ENCODE peak calls at places on chromosomes 11 and 22, in seven cellular contexts. One of them, this sample, is unnamed.

GRCh38 chr11:2933376-2934056 is 4.3 kb upstream of the PHLDA2 start:
- DNase-seq in cerebellar cortex: no peak
- DNase-seq in CD4-positive, alpha-beta T cell: no peak
- DNase-seq in A172: peak; percentile 97
- DNase-seq in central memory CD4-positive, alpha-beta T cell: peak; percentile 58
- DNase-seq in substantia nigra: no peak
- DNase-seq in aorta: peak; percentile 95
- DNase-seq in this sample: no peak

GRCh38 chr11:111819161-111820058 is 52.0 kb downstream of the ALG9 start:
- DNase-seq in cerebellar cortex: no peak
- DNase-seq in CD4-positive, alpha-beta T cell: no peak
- DNase-seq in A172: no peak
- DNase-seq in central memory CD4-positive, alpha-beta T cell: no peak
- DNase-seq in substantia nigra: no peak
- DNase-seq in aorta: no peak
- DNase-seq in this sample: peak; percentile 51

GRCh38 chr11:12655842-12656241 is 18.4 kb upstream of the TEAD1 start:
- DNase-seq in cerebellar cortex: no peak
- DNase-seq in CD4-positive, alpha-beta T cell: no peak
- DNase-seq in A172: no peak
- DNase-seq in central memory CD4-positive, alpha-beta T cell: no peak
- DNase-seq in substantia nigra: no peak
- DNase-seq in aorta: no peak
- DNase-seq in this sample: no peak

GRCh38 chr22:45268167-45268957 is 16.4 kb upstream of the UPK3A start:
- DNase-seq in cerebellar cortex: peak; percentile 69
- DNase-seq in CD4-positive, alpha-beta T cell: no peak
- DNase-seq in A172: no peak
- DNase-seq in central memory CD4-positive, alpha-beta T cell: no peak
- DNase-seq in substantia nigra: peak; percentile 56
- DNase-seq in aorta: peak; percentile 80
- DNase-seq in this sample: peak; percentile 40

GRCh38 chr11:3861698-3862097 is 6.2 kb downstream of the STIM1 start:
- DNase-seq in cerebellar cortex: no peak
- DNase-seq in CD4-positive, alpha-beta T cell: no peak
- DNase-seq in A172: no peak
- DNase-seq in central memory CD4-positive, alpha-beta T cell: no peak
- DNase-seq in substantia nigra: no peak
- DNase-seq in aorta: no peak
- DNase-seq in this sample: no peak

GRCh38 chr11:4991066-4991465 is 3.6 kb upstream of the OR51L1 start:
- DNase-seq in cerebellar cortex: no peak
- DNase-seq in CD4-positive, alpha-beta T cell: no peak
- DNase-seq in A172: no peak
- DNase-seq in central memory CD4-positive, alpha-beta T cell: no peak
- DNase-seq in substantia nigra: no peak
- DNase-seq in aorta: no peak
- DNase-seq in this sample: no peak

GRCh38 chr11:71504526-71504925 is 22.5 kb upstream of the KRTAP5-7 start:
- DNase-seq in cerebellar cortex: no peak
- DNase-seq in CD4-positive, alpha-beta T cell: no peak
- DNase-seq in A172: no peak
- DNase-seq in central memory CD4-positive, alpha-beta T cell: no peak
- DNase-seq in substantia nigra: no peak
- DNase-seq in aorta: no peak
- DNase-seq in this sample: no peak

GRCh38 chr11:61785837-61786402 is 6.5 kb downstream of the TMEM258 start:
- DNase-seq in cerebellar cortex: no peak
- DNase-seq in CD4-positive, alpha-beta T cell: no peak
- DNase-seq in A172: no peak
- DNase-seq in central memory CD4-positive, alpha-beta T cell: no peak
- DNase-seq in substantia nigra: no peak
- DNase-seq in aorta: no peak
- DNase-seq in this sample: no peak

GRCh38 chr11:75637998-75638397 is 30.8 kb downstream of the MAP6 start:
- DNase-seq in cerebellar cortex: no peak
- DNase-seq in CD4-positive, alpha-beta T cell: no peak
- DNase-seq in A172: no peak
- DNase-seq in central memory CD4-positive, alpha-beta T cell: no peak
- DNase-seq in substantia nigra: no peak
- DNase-seq in aorta: no peak
- DNase-seq in this sample: no peak

GRCh38 chr11:95715777-95716241 is 73.8 kb downstream of the FAM76B start:
- DNase-seq in cerebellar cortex: no peak
- DNase-seq in CD4-positive, alpha-beta T cell: peak; percentile 28
- DNase-seq in A172: peak; percentile 13
- DNase-seq in central memory CD4-positive, alpha-beta T cell: no peak
- DNase-seq in substantia nigra: no peak
- DNase-seq in aorta: no peak
- DNase-seq in this sample: no peak

GRCh38 chr11:69388661-69389060 is 92.8 kb upstream of the LINC01488 start:
- DNase-seq in cerebellar cortex: no peak
- DNase-seq in CD4-positive, alpha-beta T cell: no peak
- DNase-seq in A172: no peak
- DNase-seq in central memory CD4-positive, alpha-beta T cell: no peak
- DNase-seq in substantia nigra: no peak
- DNase-seq in aorta: no peak
- DNase-seq in this sample: no peak

GRCh38 chr22:40853330-40853729 is 3.1 kb downstream of the ST13 start:
- DNase-seq in cerebellar cortex: no peak
- DNase-seq in CD4-positive, alpha-beta T cell: no peak
- DNase-seq in A172: no peak
- DNase-seq in central memory CD4-positive, alpha-beta T cell: no peak
- DNase-seq in substantia nigra: no peak
- DNase-seq in aorta: no peak
- DNase-seq in this sample: no peak

GRCh38 chr11:131973017-131973416 is 602.6 kb downstream of the NTM start:
- DNase-seq in cerebellar cortex: peak; percentile 45
- DNase-seq in CD4-positive, alpha-beta T cell: no peak
- DNase-seq in A172: no peak
- DNase-seq in central memory CD4-positive, alpha-beta T cell: no peak
- DNase-seq in substantia nigra: no peak
- DNase-seq in aorta: no peak
- DNase-seq in this sample: no peak

GRCh38 chr22:41366323-41367014 is 15.3 kb upstream of the TEF start:
- DNase-seq in cerebellar cortex: no peak
- DNase-seq in CD4-positive, alpha-beta T cell: no peak
- DNase-seq in A172: no peak
- DNase-seq in central memory CD4-positive, alpha-beta T cell: no peak
- DNase-seq in substantia nigra: no peak
- DNase-seq in aorta: no peak
- DNase-seq in this sample: no peak

GRCh38 chr22:36775589-36775965 is 342 bp downstream of the IFT27 start:
- DNase-seq in cerebellar cortex: peak; percentile 57
- DNase-seq in CD4-positive, alpha-beta T cell: peak; percentile 27
- DNase-seq in A172: no peak
- DNase-seq in central memory CD4-positive, alpha-beta T cell: peak; percentile 47
- DNase-seq in substantia nigra: peak; percentile 50
- DNase-seq in aorta: peak; percentile 80
- DNase-seq in this sample: peak; percentile 46

GRCh38 chr11:121089566-121089965 is 11.5 kb upstream of the TECTA start:
- DNase-seq in cerebellar cortex: no peak
- DNase-seq in CD4-positive, alpha-beta T cell: no peak
- DNase-seq in A172: no peak
- DNase-seq in central memory CD4-positive, alpha-beta T cell: no peak
- DNase-seq in substantia nigra: no peak
- DNase-seq in aorta: no peak
- DNase-seq in this sample: no peak

GRCh38 chr11:3231851-3232744 is at the start of gene MRGPRE:
- DNase-seq in cerebellar cortex: peak; percentile 51
- DNase-seq in CD4-positive, alpha-beta T cell: no peak
- DNase-seq in A172: no peak
- DNase-seq in central memory CD4-positive, alpha-beta T cell: no peak
- DNase-seq in substantia nigra: no peak
- DNase-seq in aorta: peak; percentile 80
- DNase-seq in this sample: peak; percentile 54

GRCh38 chr11:47924184-47924671 is 56.1 kb upstream of the PTPRJ start:
- DNase-seq in cerebellar cortex: no peak
- DNase-seq in CD4-positive, alpha-beta T cell: no peak
- DNase-seq in A172: peak; percentile 95
- DNase-seq in central memory CD4-positive, alpha-beta T cell: no peak
- DNase-seq in substantia nigra: no peak
- DNase-seq in aorta: no peak
- DNase-seq in this sample: no peak

GRCh38 chr22:20435436-20436308 is 2.0 kb downstream of the SCARF2 start:
- DNase-seq in cerebellar cortex: no peak
- DNase-seq in CD4-positive, alpha-beta T cell: no peak
- DNase-seq in A172: no peak
- DNase-seq in central memory CD4-positive, alpha-beta T cell: no peak
- DNase-seq in substantia nigra: no peak
- DNase-seq in aorta: peak; percentile 39
- DNase-seq in this sample: no peak

GRCh38 chr11:85787809-85788805 is 22.8 kb downstream of the SYTL2 start:
- DNase-seq in cerebellar cortex: no peak
- DNase-seq in CD4-positive, alpha-beta T cell: no peak
- DNase-seq in A172: peak; percentile 42
- DNase-seq in central memory CD4-positive, alpha-beta T cell: no peak
- DNase-seq in substantia nigra: no peak
- DNase-seq in aorta: no peak
- DNase-seq in this sample: no peak

GRCh38 chr11:68518191-68518590 is 57.6 kb downstream of the PPP6R3 start:
- DNase-seq in cerebellar cortex: no peak
- DNase-seq in CD4-positive, alpha-beta T cell: no peak
- DNase-seq in A172: no peak
- DNase-seq in central memory CD4-positive, alpha-beta T cell: no peak
- DNase-seq in substantia nigra: no peak
- DNase-seq in aorta: no peak
- DNase-seq in this sample: no peak

GRCh38 chr11:117691501-117691900 is 105.5 kb downstream of the DSCAML1 start:
- DNase-seq in cerebellar cortex: no peak
- DNase-seq in CD4-positive, alpha-beta T cell: no peak
- DNase-seq in A172: no peak
- DNase-seq in central memory CD4-positive, alpha-beta T cell: no peak
- DNase-seq in substantia nigra: no peak
- DNase-seq in aorta: no peak
- DNase-seq in this sample: no peak

GRCh38 chr22:22378446-22379415 is 129.8 kb downstream of the ZNF280B start:
- DNase-seq in cerebellar cortex: no peak
- DNase-seq in CD4-positive, alpha-beta T cell: no peak
- DNase-seq in A172: no peak
- DNase-seq in central memory CD4-positive, alpha-beta T cell: no peak
- DNase-seq in substantia nigra: no peak
- DNase-seq in aorta: no peak
- DNase-seq in this sample: no peak

GRCh38 chr11:5618807-5619206 is 6.0 kb upstream of the TRIM34 start:
- DNase-seq in cerebellar cortex: no peak
- DNase-seq in CD4-positive, alpha-beta T cell: no peak
- DNase-seq in A172: no peak
- DNase-seq in central memory CD4-positive, alpha-beta T cell: no peak
- DNase-seq in substantia nigra: no peak
- DNase-seq in aorta: no peak
- DNase-seq in this sample: no peak

GRCh38 chr11:40879911-40880310 is 579.5 kb downstream of the LRRC4C start:
- DNase-seq in cerebellar cortex: peak; percentile 66
- DNase-seq in CD4-positive, alpha-beta T cell: no peak
- DNase-seq in A172: no peak
- DNase-seq in central memory CD4-positive, alpha-beta T cell: no peak
- DNase-seq in substantia nigra: no peak
- DNase-seq in aorta: no peak
- DNase-seq in this sample: no peak

This sample was measured in uterus.